ENCODE peak calls at places on chromosomes 1 and 21, in seven cellular contexts. One of them, this sample, is unnamed.
A peak's percentile ranks its signal among the peaks of the same experiment; 100 is the strongest.

GRCh38 chr1:17027403-17027802 is 15.7 kb upstream of the ATP13A2 start:
- DNase-seq in aorta: no peak
- DNase-seq in brain microvascular endothelial cell: no peak
- DNase-seq in ovary: no peak
- DNase-seq in hepatocyte: no peak
- DNase-seq in adipocyte: no peak
- DNase-seq in SJSA1: no peak
- DNase-seq in this sample: no peak

GRCh38 chr1:107228704-107229103 is 87.9 kb downstream of the NTNG1 start:
- DNase-seq in aorta: no peak
- DNase-seq in brain microvascular endothelial cell: no peak
- DNase-seq in ovary: no peak
- DNase-seq in hepatocyte: no peak
- DNase-seq in adipocyte: no peak
- DNase-seq in SJSA1: no peak
- DNase-seq in this sample: no peak

GRCh38 chr21:28308516-28308915 is 684.2 kb downstream of the LTN1 start:
- DNase-seq in aorta: no peak
- DNase-seq in brain microvascular endothelial cell: no peak
- DNase-seq in ovary: no peak
- DNase-seq in hepatocyte: no peak
- DNase-seq in adipocyte: no peak
- DNase-seq in SJSA1: no peak
- DNase-seq in this sample: peak; percentile 74

GRCh38 chr1:169133801-169134558 is 27.5 kb downstream of the ATP1B1 start:
- DNase-seq in aorta: no peak
- DNase-seq in brain microvascular endothelial cell: no peak
- DNase-seq in ovary: no peak
- DNase-seq in hepatocyte: no peak
- DNase-seq in adipocyte: no peak
- DNase-seq in SJSA1: no peak
- DNase-seq in this sample: peak; percentile 34

GRCh38 chr1:32208463-32208862 is 426 bp upstream of the DCDC2B start:
- DNase-seq in aorta: no peak
- DNase-seq in brain microvascular endothelial cell: no peak
- DNase-seq in ovary: no peak
- DNase-seq in hepatocyte: no peak
- DNase-seq in adipocyte: no peak
- DNase-seq in SJSA1: no peak
- DNase-seq in this sample: no peak

GRCh38 chr1:188769936-188770335 is 1707.7 kb downstream of the BRINP3 start:
- DNase-seq in aorta: no peak
- DNase-seq in brain microvascular endothelial cell: no peak
- DNase-seq in ovary: no peak
- DNase-seq in hepatocyte: no peak
- DNase-seq in adipocyte: no peak
- DNase-seq in SJSA1: no peak
- DNase-seq in this sample: peak; percentile 14

GRCh38 chr1:198295975-198296374 is 139.2 kb downstream of the NEK7 start:
- DNase-seq in aorta: no peak
- DNase-seq in brain microvascular endothelial cell: no peak
- DNase-seq in ovary: no peak
- DNase-seq in hepatocyte: no peak
- DNase-seq in adipocyte: no peak
- DNase-seq in SJSA1: no peak
- DNase-seq in this sample: no peak

GRCh38 chr1:14778882-14779594 is 180.6 kb downstream of the KAZN start:
- DNase-seq in aorta: no peak
- DNase-seq in brain microvascular endothelial cell: peak; percentile 12
- DNase-seq in ovary: no peak
- DNase-seq in hepatocyte: peak; percentile 46
- DNase-seq in adipocyte: peak; percentile 38
- DNase-seq in SJSA1: peak; percentile 58
- DNase-seq in this sample: peak; percentile 48

GRCh38 chr1:156513189-156513588 is 12.6 kb upstream of the MEF2D start:
- DNase-seq in aorta: no peak
- DNase-seq in brain microvascular endothelial cell: no peak
- DNase-seq in ovary: no peak
- DNase-seq in hepatocyte: no peak
- DNase-seq in adipocyte: peak; percentile 44
- DNase-seq in SJSA1: no peak
- DNase-seq in this sample: no peak

GRCh38 chr1:68372487-68372886 is 77.3 kb downstream of the RPE65 start:
- DNase-seq in aorta: no peak
- DNase-seq in brain microvascular endothelial cell: no peak
- DNase-seq in ovary: no peak
- DNase-seq in hepatocyte: no peak
- DNase-seq in adipocyte: no peak
- DNase-seq in SJSA1: no peak
- DNase-seq in this sample: no peak

GRCh38 chr1:206717237-206717989 is 32.7 kb downstream of the MAPKAPK2 start:
- DNase-seq in aorta: no peak
- DNase-seq in brain microvascular endothelial cell: no peak
- DNase-seq in ovary: no peak
- DNase-seq in hepatocyte: no peak
- DNase-seq in adipocyte: no peak
- DNase-seq in SJSA1: no peak
- DNase-seq in this sample: no peak

GRCh38 chr1:157584503-157584902 is 13.4 kb downstream of the FCRL4 start:
- DNase-seq in aorta: no peak
- DNase-seq in brain microvascular endothelial cell: no peak
- DNase-seq in ovary: no peak
- DNase-seq in hepatocyte: no peak
- DNase-seq in adipocyte: no peak
- DNase-seq in SJSA1: no peak
- DNase-seq in this sample: no peak

GRCh38 chr1:225735252-225736149 is 42.1 kb upstream of the SRP9 start:
- DNase-seq in aorta: peak; percentile 89
- DNase-seq in brain microvascular endothelial cell: peak; percentile 95
- DNase-seq in ovary: peak; percentile 80
- DNase-seq in hepatocyte: peak; percentile 78
- DNase-seq in adipocyte: peak; percentile 92
- DNase-seq in SJSA1: peak; percentile 91
- DNase-seq in this sample: peak; percentile 95

GRCh38 chr1:224212618-224213037 is 29.6 kb downstream of the DEGS1 start:
- DNase-seq in aorta: no peak
- DNase-seq in brain microvascular endothelial cell: no peak
- DNase-seq in ovary: no peak
- DNase-seq in hepatocyte: peak; percentile 50
- DNase-seq in adipocyte: no peak
- DNase-seq in SJSA1: no peak
- DNase-seq in this sample: peak; percentile 28

GRCh38 chr1:169105087-169105433 is 1.4 kb upstream of the ATP1B1 start:
- DNase-seq in aorta: no peak
- DNase-seq in brain microvascular endothelial cell: no peak
- DNase-seq in ovary: no peak
- DNase-seq in hepatocyte: no peak
- DNase-seq in adipocyte: no peak
- DNase-seq in SJSA1: no peak
- DNase-seq in this sample: no peak

GRCh38 chr1:36239941-36240637 is 15.8 kb downstream of the THRAP3 start:
- DNase-seq in aorta: no peak
- DNase-seq in brain microvascular endothelial cell: no peak
- DNase-seq in ovary: no peak
- DNase-seq in hepatocyte: peak; percentile 71
- DNase-seq in adipocyte: peak; percentile 21
- DNase-seq in SJSA1: no peak
- DNase-seq in this sample: no peak

GRCh38 chr1:72830606-72831390 is 548.5 kb upstream of the NEGR1 start:
- DNase-seq in aorta: no peak
- DNase-seq in brain microvascular endothelial cell: no peak
- DNase-seq in ovary: no peak
- DNase-seq in hepatocyte: no peak
- DNase-seq in adipocyte: no peak
- DNase-seq in SJSA1: no peak
- DNase-seq in this sample: no peak

GRCh38 chr1:219938706-219939105 is 10.3 kb upstream of the SLC30A10 start:
- DNase-seq in aorta: no peak
- DNase-seq in brain microvascular endothelial cell: peak; percentile 40
- DNase-seq in ovary: no peak
- DNase-seq in hepatocyte: peak; percentile 60
- DNase-seq in adipocyte: peak; percentile 17
- DNase-seq in SJSA1: no peak
- DNase-seq in this sample: peak; percentile 83

DNA sequence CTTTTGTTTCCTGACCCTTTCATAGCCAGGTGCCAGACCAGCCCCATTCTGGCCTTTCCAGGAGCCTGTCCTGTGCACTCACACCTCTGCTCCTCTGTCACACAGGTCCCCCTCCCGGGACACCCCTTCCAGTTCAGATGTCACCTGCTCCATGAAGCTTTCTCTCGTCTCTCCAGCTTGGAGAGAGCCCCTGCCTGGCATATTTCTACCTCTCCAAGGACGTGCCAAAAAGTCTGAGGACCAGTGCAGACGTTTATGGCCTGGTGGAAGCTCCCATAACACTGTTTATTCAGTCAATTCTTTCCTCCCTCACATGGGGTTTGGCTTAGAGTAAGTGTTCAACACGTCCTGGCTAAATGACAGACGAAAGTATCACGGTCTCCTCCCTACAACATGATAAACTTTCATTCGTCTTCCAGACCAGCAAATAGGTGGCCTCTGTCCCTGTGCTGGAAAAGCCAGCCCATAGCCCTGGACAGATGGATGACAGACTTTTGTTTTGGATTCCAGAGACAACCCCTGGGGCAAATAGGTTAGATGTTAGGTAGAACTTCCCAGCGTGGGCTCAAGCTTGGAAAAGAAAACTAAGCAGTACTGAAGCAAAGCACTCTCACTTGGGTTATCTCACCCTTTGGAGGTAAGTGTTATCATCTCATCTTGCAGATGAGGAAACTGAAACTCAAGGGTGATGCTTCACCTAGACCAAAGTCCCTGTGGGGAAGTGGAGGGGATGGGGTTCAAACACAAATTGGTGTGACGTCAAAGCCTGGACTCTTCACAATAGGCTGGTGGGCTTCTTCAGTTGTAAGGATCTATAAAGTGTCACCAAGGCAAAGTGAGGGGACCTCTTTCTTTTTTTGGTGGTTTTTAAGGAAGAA is 52.9 kb upstream of the ECE1 start:
- DNase-seq in aorta: no peak
- DNase-seq in brain microvascular endothelial cell: no peak
- DNase-seq in ovary: no peak
- DNase-seq in hepatocyte: no peak
- DNase-seq in adipocyte: no peak
- DNase-seq in SJSA1: no peak
- DNase-seq in this sample: no peak
- H3K4me3 ChIP-seq in aorta: peak overlapping the region; percentile 78
- H3K4me3 ChIP-seq in brain microvascular endothelial cell: peak overlapping the region; percentile 12
- H3K4me3 ChIP-seq in ovary: peak overlapping the region; percentile 64
- H3K4me3 ChIP-seq in hepatocyte: peak overlapping the region; percentile 75
- H3K4me3 ChIP-seq in adipocyte: peak overlapping the region; percentile 85
- H3K4me3 ChIP-seq in SJSA1: no peak overlapping the region
- H3K4me3 ChIP-seq in this sample: peak overlapping the region; percentile 96

GRCh38 chr1:245822997-245823396 is 668.2 kb downstream of the KIF26B start:
- DNase-seq in aorta: no peak
- DNase-seq in brain microvascular endothelial cell: peak; percentile 76
- DNase-seq in ovary: no peak
- DNase-seq in hepatocyte: peak; percentile 16
- DNase-seq in adipocyte: peak; percentile 91
- DNase-seq in SJSA1: peak; percentile 81
- DNase-seq in this sample: peak; percentile 89
- H3K4me3 ChIP-seq in aorta: no peak overlapping the region
- H3K4me3 ChIP-seq in brain microvascular endothelial cell: no peak overlapping the region
- H3K4me3 ChIP-seq in ovary: no peak overlapping the region
- H3K4me3 ChIP-seq in hepatocyte: no peak overlapping the region
- H3K4me3 ChIP-seq in adipocyte: peak overlapping the region; percentile 67
- H3K4me3 ChIP-seq in SJSA1: no peak overlapping the region
- H3K4me3 ChIP-seq in this sample: no peak overlapping the region

DNA sequence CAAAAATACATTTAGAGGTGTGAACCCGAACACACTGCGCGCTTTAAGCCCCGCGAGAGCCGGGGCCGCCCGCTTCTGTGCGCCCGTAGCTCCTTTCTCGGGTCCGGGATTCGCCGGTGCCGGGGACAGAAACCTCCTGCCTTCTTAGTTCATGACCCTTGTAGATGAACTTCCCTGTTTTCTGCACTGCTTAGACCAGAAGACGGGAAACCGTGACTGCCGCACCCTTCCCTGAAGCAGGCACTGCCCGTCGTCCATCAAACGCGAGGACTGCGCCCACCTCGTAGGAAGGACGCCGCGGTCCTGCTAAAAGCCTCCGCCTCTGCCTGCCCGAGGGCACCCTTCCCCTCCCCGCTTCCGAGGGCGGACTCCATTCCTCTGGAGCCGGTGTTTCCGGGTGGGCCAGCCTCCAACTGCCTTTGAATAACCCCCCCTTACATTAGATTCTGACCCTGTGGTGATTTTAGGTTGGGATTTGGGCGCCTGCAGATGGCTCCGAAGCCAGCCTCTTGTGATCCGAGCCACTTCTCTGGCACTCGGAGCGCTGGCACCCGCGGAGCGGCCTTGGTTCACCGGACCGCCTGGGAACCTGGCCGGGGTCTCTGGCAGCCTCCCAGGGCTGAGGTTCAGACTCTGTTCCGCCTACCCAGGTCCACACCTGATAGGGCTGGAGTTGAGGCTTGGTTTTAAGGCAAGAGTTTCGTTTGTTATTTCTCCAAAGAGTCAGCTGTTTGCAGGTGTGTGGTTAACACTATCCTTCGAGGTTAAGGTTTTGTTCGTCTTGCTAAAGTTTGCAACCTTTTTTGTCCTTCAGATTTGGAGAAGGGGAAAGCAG is 1.2 kb upstream of the PTTG1IP start:
- DNase-seq in aorta: peak; percentile 93
- DNase-seq in brain microvascular endothelial cell: no peak
- DNase-seq in ovary: peak; percentile 65
- DNase-seq in hepatocyte: peak; percentile 43
- DNase-seq in adipocyte: no peak
- DNase-seq in SJSA1: peak; percentile 75
- DNase-seq in this sample: peak; percentile 56
- H3K4me3 ChIP-seq in aorta: peak overlapping the region; percentile 57
- H3K4me3 ChIP-seq in brain microvascular endothelial cell: peak overlapping the region; percentile 79
- H3K4me3 ChIP-seq in ovary: peak overlapping the region; percentile 60
- H3K4me3 ChIP-seq in hepatocyte: peak overlapping the region; percentile 24
- H3K4me3 ChIP-seq in adipocyte: peak overlapping the region; percentile 92
- H3K4me3 ChIP-seq in SJSA1: peak overlapping the region; percentile 81
- H3K4me3 ChIP-seq in this sample: peak overlapping the region; percentile 80

GRCh38 chr1:185317886-185318310 is 855 bp upstream of the IVNS1ABP start:
- DNase-seq in aorta: no peak
- DNase-seq in brain microvascular endothelial cell: no peak
- DNase-seq in ovary: peak; percentile 48
- DNase-seq in hepatocyte: peak; percentile 56
- DNase-seq in adipocyte: peak; percentile 35
- DNase-seq in SJSA1: no peak
- DNase-seq in this sample: no peak

GRCh38 chr1:185316163-185317033 is 645 bp downstream of the IVNS1ABP start:
- DNase-seq in aorta: peak; percentile 99
- DNase-seq in brain microvascular endothelial cell: peak; percentile 90
- DNase-seq in ovary: peak; percentile 97
- DNase-seq in hepatocyte: peak; percentile 93
- DNase-seq in adipocyte: peak; percentile 96
- DNase-seq in SJSA1: peak; percentile 97
- DNase-seq in this sample: peak; percentile 68

GRCh38 chr1:185317034-185317885 is at the start of gene IVNS1ABP:
- DNase-seq in aorta: peak; percentile 98
- DNase-seq in brain microvascular endothelial cell: peak; percentile 91
- DNase-seq in ovary: peak; percentile 93
- DNase-seq in hepatocyte: peak; percentile 96
- DNase-seq in adipocyte: peak; percentile 97
- DNase-seq in SJSA1: peak; percentile 95
- DNase-seq in this sample: peak; percentile 78

GRCh38 chr1:185319152-185319501 is 2.1 kb upstream of the IVNS1ABP start:
- DNase-seq in aorta: no peak
- DNase-seq in brain microvascular endothelial cell: no peak
- DNase-seq in ovary: no peak
- DNase-seq in hepatocyte: no peak
- DNase-seq in adipocyte: no peak
- DNase-seq in SJSA1: no peak
- DNase-seq in this sample: no peak

GRCh38 chr1:185318431-185319151 is 1.5 kb upstream of the IVNS1ABP start:
- DNase-seq in aorta: no peak
- DNase-seq in brain microvascular endothelial cell: no peak
- DNase-seq in ovary: no peak
- DNase-seq in hepatocyte: no peak
- DNase-seq in adipocyte: no peak
- DNase-seq in SJSA1: no peak
- DNase-seq in this sample: no peak
- H3K4me3 ChIP-seq in aorta: no peak overlapping the region
- H3K4me3 ChIP-seq in brain microvascular endothelial cell: no peak overlapping the region
- H3K4me3 ChIP-seq in ovary: no peak overlapping the region
- H3K4me3 ChIP-seq in hepatocyte: no peak overlapping the region
- H3K4me3 ChIP-seq in adipocyte: peak overlapping the region; percentile 98
- H3K4me3 ChIP-seq in SJSA1: no peak overlapping the region
- H3K4me3 ChIP-seq in this sample: no peak overlapping the region